ENCODE peak calls at places on chromosomes 6 and 20, in eight cellular contexts. One of them, this sample, is unnamed.

GRCh38 chr6:29112135-29112534 is 4.3 kb downstream of the OR2J3 start:
- DNase-seq in SK-N-MC: no peak
- DNase-seq in CD4-positive, alpha-beta T cell: no peak
- DNase-seq in stimulated activated CD8-positive, alpha-beta memory T cell treated with anti-CD3 and anti-CD28 coated beads, Interleukin-15, amount 100 ng/mL, for 48 hours: no peak
- DNase-seq in fibroblast of lung: no peak
- DNase-seq in NCI-H774: no peak
- DNase-seq in NCI-H2081: no peak
- DNase-seq in neural crest cell: no peak
- DNase-seq in this sample: no peak

GRCh38 chr6:20408851-20409250 is 7.2 kb downstream of the E2F3 start:
- DNase-seq in SK-N-MC: no peak
- DNase-seq in stimulated activated CD8-positive, alpha-beta memory T cell treated with anti-CD3 and anti-CD28 coated beads, Interleukin-15, amount 100 ng/mL, for 48 hours: no peak
- DNase-seq in NCI-H2081: no peak
- DNase-seq in CD4-positive, alpha-beta T cell: no peak
- DNase-seq in NCI-H774: no peak
- DNase-seq in fibroblast of lung: no peak
- DNase-seq in neural crest cell: no peak
- DNase-seq in this sample: no peak

GRCh38 chr6:137104926-137105325 is 60.2 kb upstream of the IL20RA start:
- DNase-seq in neural crest cell: no peak
- DNase-seq in CD4-positive, alpha-beta T cell: no peak
- DNase-seq in SK-N-MC: no peak
- DNase-seq in NCI-H774: no peak
- DNase-seq in NCI-H2081: no peak
- DNase-seq in stimulated activated CD8-positive, alpha-beta memory T cell treated with anti-CD3 and anti-CD28 coated beads, Interleukin-15, amount 100 ng/mL, for 48 hours: no peak
- DNase-seq in fibroblast of lung: no peak
- DNase-seq in this sample: no peak

GRCh38 chr6:152099816-152100618 is 292.5 kb downstream of the ESR1 start:
- DNase-seq in stimulated activated CD8-positive, alpha-beta memory T cell treated with anti-CD3 and anti-CD28 coated beads, Interleukin-15, amount 100 ng/mL, for 48 hours: no peak
- DNase-seq in NCI-H774: no peak
- DNase-seq in fibroblast of lung: peak; percentile 71
- DNase-seq in NCI-H2081: no peak
- DNase-seq in CD4-positive, alpha-beta T cell: no peak
- DNase-seq in neural crest cell: no peak
- DNase-seq in SK-N-MC: no peak
- DNase-seq in this sample: no peak

GRCh38 chr6:47435254-47435612 is 42.4 kb upstream of the CD2AP start:
- DNase-seq in CD4-positive, alpha-beta T cell: no peak
- DNase-seq in stimulated activated CD8-positive, alpha-beta memory T cell treated with anti-CD3 and anti-CD28 coated beads, Interleukin-15, amount 100 ng/mL, for 48 hours: no peak
- DNase-seq in NCI-H774: no peak
- DNase-seq in SK-N-MC: no peak
- DNase-seq in neural crest cell: no peak
- DNase-seq in fibroblast of lung: no peak
- DNase-seq in NCI-H2081: no peak
- DNase-seq in this sample: no peak

GRCh38 chr6:45209762-45210161 is 118.4 kb upstream of the RUNX2 start:
- DNase-seq in SK-N-MC: no peak
- DNase-seq in CD4-positive, alpha-beta T cell: no peak
- DNase-seq in fibroblast of lung: no peak
- DNase-seq in NCI-H2081: no peak
- DNase-seq in NCI-H774: no peak
- DNase-seq in stimulated activated CD8-positive, alpha-beta memory T cell treated with anti-CD3 and anti-CD28 coated beads, Interleukin-15, amount 100 ng/mL, for 48 hours: no peak
- DNase-seq in neural crest cell: no peak
- DNase-seq in this sample: no peak

GRCh38 chr6:130617658-130618057 is 209.5 kb upstream of the SMLR1 start:
- DNase-seq in fibroblast of lung: no peak
- DNase-seq in neural crest cell: no peak
- DNase-seq in stimulated activated CD8-positive, alpha-beta memory T cell treated with anti-CD3 and anti-CD28 coated beads, Interleukin-15, amount 100 ng/mL, for 48 hours: no peak
- DNase-seq in NCI-H774: no peak
- DNase-seq in NCI-H2081: no peak
- DNase-seq in SK-N-MC: no peak
- DNase-seq in CD4-positive, alpha-beta T cell: no peak
- DNase-seq in this sample: no peak

GRCh38 chr6:31125586-31126363 is 5.5 kb upstream of the CDSN start:
- DNase-seq in NCI-H774: no peak
- DNase-seq in SK-N-MC: no peak
- DNase-seq in CD4-positive, alpha-beta T cell: no peak
- DNase-seq in neural crest cell: no peak
- DNase-seq in fibroblast of lung: no peak
- DNase-seq in stimulated activated CD8-positive, alpha-beta memory T cell treated with anti-CD3 and anti-CD28 coated beads, Interleukin-15, amount 100 ng/mL, for 48 hours: no peak
- DNase-seq in NCI-H2081: no peak
- DNase-seq in this sample: no peak

GRCh38 chr20:33606114-33606771 is 55.9 kb upstream of the C20orf144 start:
- DNase-seq in CD4-positive, alpha-beta T cell: no peak
- DNase-seq in stimulated activated CD8-positive, alpha-beta memory T cell treated with anti-CD3 and anti-CD28 coated beads, Interleukin-15, amount 100 ng/mL, for 48 hours: no peak
- DNase-seq in NCI-H774: no peak
- DNase-seq in SK-N-MC: no peak
- DNase-seq in NCI-H2081: no peak
- DNase-seq in neural crest cell: no peak
- DNase-seq in fibroblast of lung: no peak
- DNase-seq in this sample: no peak

GRCh38 chr20:53654932-53655674 is 61.5 kb upstream of the ZNF217 start:
- DNase-seq in NCI-H774: no peak
- DNase-seq in neural crest cell: no peak
- DNase-seq in CD4-positive, alpha-beta T cell: no peak
- DNase-seq in SK-N-MC: no peak
- DNase-seq in fibroblast of lung: no peak
- DNase-seq in NCI-H2081: no peak
- DNase-seq in stimulated activated CD8-positive, alpha-beta memory T cell treated with anti-CD3 and anti-CD28 coated beads, Interleukin-15, amount 100 ng/mL, for 48 hours: no peak
- DNase-seq in this sample: no peak

GRCh38 chr6:33271098-33271607 is 523 bp downstream of the VPS52 start:
- DNase-seq in NCI-H2081: no peak
- DNase-seq in stimulated activated CD8-positive, alpha-beta memory T cell treated with anti-CD3 and anti-CD28 coated beads, Interleukin-15, amount 100 ng/mL, for 48 hours: no peak
- DNase-seq in SK-N-MC: no peak
- DNase-seq in CD4-positive, alpha-beta T cell: no peak
- DNase-seq in fibroblast of lung: peak; percentile 38
- DNase-seq in neural crest cell: no peak
- DNase-seq in NCI-H774: no peak
- DNase-seq in this sample: no peak

GRCh38 chr6:158808442-158808833 is 10.7 kb downstream of the EZR start:
- DNase-seq in SK-N-MC: no peak
- DNase-seq in stimulated activated CD8-positive, alpha-beta memory T cell treated with anti-CD3 and anti-CD28 coated beads, Interleukin-15, amount 100 ng/mL, for 48 hours: no peak
- DNase-seq in CD4-positive, alpha-beta T cell: no peak
- DNase-seq in fibroblast of lung: no peak
- DNase-seq in NCI-H2081: no peak
- DNase-seq in NCI-H774: no peak
- DNase-seq in neural crest cell: no peak
- DNase-seq in this sample: no peak

GRCh38 chr20:17619351-17620093 is 49.6 kb downstream of the DSTN start:
- DNase-seq in neural crest cell: no peak
- DNase-seq in fibroblast of lung: no peak
- DNase-seq in stimulated activated CD8-positive, alpha-beta memory T cell treated with anti-CD3 and anti-CD28 coated beads, Interleukin-15, amount 100 ng/mL, for 48 hours: no peak
- DNase-seq in SK-N-MC: no peak
- DNase-seq in NCI-H774: no peak
- DNase-seq in NCI-H2081: no peak
- DNase-seq in CD4-positive, alpha-beta T cell: no peak
- DNase-seq in this sample: peak; percentile 1

GRCh38 chr20:60762386-60762785 is 489.7 kb upstream of the CDH4 start:
- DNase-seq in neural crest cell: no peak
- DNase-seq in NCI-H2081: no peak
- DNase-seq in fibroblast of lung: no peak
- DNase-seq in SK-N-MC: no peak
- DNase-seq in stimulated activated CD8-positive, alpha-beta memory T cell treated with anti-CD3 and anti-CD28 coated beads, Interleukin-15, amount 100 ng/mL, for 48 hours: no peak
- DNase-seq in CD4-positive, alpha-beta T cell: no peak
- DNase-seq in NCI-H774: no peak
- DNase-seq in this sample: no peak

GRCh38 chr6:46719099-46719498 is 16.1 kb downstream of the PLA2G7 start:
- DNase-seq in CD4-positive, alpha-beta T cell: no peak
- DNase-seq in stimulated activated CD8-positive, alpha-beta memory T cell treated with anti-CD3 and anti-CD28 coated beads, Interleukin-15, amount 100 ng/mL, for 48 hours: no peak
- DNase-seq in neural crest cell: no peak
- DNase-seq in SK-N-MC: no peak
- DNase-seq in fibroblast of lung: peak; percentile 22
- DNase-seq in NCI-H2081: no peak
- DNase-seq in NCI-H774: no peak
- DNase-seq in this sample: no peak

GRCh38 chr6:44079672-44080071 is 47.6 kb downstream of the MRPL14 start:
- DNase-seq in NCI-H2081: no peak
- DNase-seq in stimulated activated CD8-positive, alpha-beta memory T cell treated with anti-CD3 and anti-CD28 coated beads, Interleukin-15, amount 100 ng/mL, for 48 hours: no peak
- DNase-seq in fibroblast of lung: no peak
- DNase-seq in SK-N-MC: no peak
- DNase-seq in NCI-H774: no peak
- DNase-seq in CD4-positive, alpha-beta T cell: no peak
- DNase-seq in neural crest cell: no peak
- DNase-seq in this sample: no peak